ENCODE peak calls at places on chromosome 16, in six cellular contexts. One of them, this sample, is unnamed.

GRCh38 chr16:17277981-17278381 is 192.8 kb downstream of the XYLT1 start:
- DNase-seq in GM13977: peak
- DNase-seq in NCI-H524 treated with DMSO at 0.1 percent for 48 hours: no peak
- DNase-seq in HFF-Myc: no peak
- DNase-seq in activated CD8-positive, alpha-beta memory T cell treated with anti-CD3 and anti-CD28 coated beads, Interleukin-2, amount 10 ng/mL, durations not matched to agents 7 days and 5 days: no peak
- DNase-seq in HL-60: no peak
- DNase-seq in this sample: no peak

GRCh38 chr16:733382-734207 is 6.7 kb downstream of the HAGHL start:
- DNase-seq in GM13977: no peak
- DNase-seq in NCI-H524 treated with DMSO at 0.1 percent for 48 hours: no peak
- DNase-seq in HFF-Myc: no peak
- DNase-seq in activated CD8-positive, alpha-beta memory T cell treated with anti-CD3 and anti-CD28 coated beads, Interleukin-2, amount 10 ng/mL, durations not matched to agents 7 days and 5 days: peak
- DNase-seq in HL-60: no peak
- DNase-seq in this sample: no peak

GRCh38 chr16:88957887-88958577 is 19.0 kb downstream of the CBFA2T3 start:
- DNase-seq in GM13977: no peak
- DNase-seq in NCI-H524 treated with DMSO at 0.1 percent for 48 hours: no peak
- DNase-seq in HFF-Myc: no peak
- DNase-seq in activated CD8-positive, alpha-beta memory T cell treated with anti-CD3 and anti-CD28 coated beads, Interleukin-2, amount 10 ng/mL, durations not matched to agents 7 days and 5 days: peak
- DNase-seq in HL-60: peak
- DNase-seq in this sample: no peak

GRCh38 chr16:87971933-87972332 is 20.7 kb downstream of the BANP start:
- DNase-seq in GM13977: no peak
- DNase-seq in NCI-H524 treated with DMSO at 0.1 percent for 48 hours: no peak
- DNase-seq in HFF-Myc: no peak
- DNase-seq in activated CD8-positive, alpha-beta memory T cell treated with anti-CD3 and anti-CD28 coated beads, Interleukin-2, amount 10 ng/mL, durations not matched to agents 7 days and 5 days: no peak
- DNase-seq in HL-60: no peak
- DNase-seq in this sample: no peak

GRCh38 chr16:56911771-56912541 is 20.0 kb upstream of the HERPUD1 start:
- DNase-seq in GM13977: peak
- DNase-seq in NCI-H524 treated with DMSO at 0.1 percent for 48 hours: no peak
- DNase-seq in HFF-Myc: no peak
- DNase-seq in activated CD8-positive, alpha-beta memory T cell treated with anti-CD3 and anti-CD28 coated beads, Interleukin-2, amount 10 ng/mL, durations not matched to agents 7 days and 5 days: no peak
- DNase-seq in HL-60: peak
- DNase-seq in this sample: no peak

GRCh38 chr16:48091077-48091476 is 64.7 kb downstream of the ABCC12 start:
- DNase-seq in GM13977: no peak
- DNase-seq in NCI-H524 treated with DMSO at 0.1 percent for 48 hours: peak
- DNase-seq in HFF-Myc: no peak
- DNase-seq in activated CD8-positive, alpha-beta memory T cell treated with anti-CD3 and anti-CD28 coated beads, Interleukin-2, amount 10 ng/mL, durations not matched to agents 7 days and 5 days: no peak
- DNase-seq in HL-60: no peak
- DNase-seq in this sample: no peak

GRCh38 chr16:85245307-85246172 is 133.3 kb upstream of the CIBAR2 start:
- DNase-seq in GM13977: peak
- DNase-seq in NCI-H524 treated with DMSO at 0.1 percent for 48 hours: peak
- DNase-seq in HFF-Myc: peak
- DNase-seq in activated CD8-positive, alpha-beta memory T cell treated with anti-CD3 and anti-CD28 coated beads, Interleukin-2, amount 10 ng/mL, durations not matched to agents 7 days and 5 days: peak
- DNase-seq in HL-60: peak
- DNase-seq in this sample: peak

GRCh38 chr16:70496513-70496912 is 26.8 kb downstream of the COG4 start:
- DNase-seq in GM13977: no peak
- DNase-seq in NCI-H524 treated with DMSO at 0.1 percent for 48 hours: no peak
- DNase-seq in HFF-Myc: no peak
- DNase-seq in activated CD8-positive, alpha-beta memory T cell treated with anti-CD3 and anti-CD28 coated beads, Interleukin-2, amount 10 ng/mL, durations not matched to agents 7 days and 5 days: no peak
- DNase-seq in HL-60: no peak
- DNase-seq in this sample: no peak

GRCh38 chr16:22265351-22265750 is 31.9 kb upstream of the POLR3E start:
- DNase-seq in GM13977: no peak
- DNase-seq in NCI-H524 treated with DMSO at 0.1 percent for 48 hours: no peak
- DNase-seq in HFF-Myc: no peak
- DNase-seq in activated CD8-positive, alpha-beta memory T cell treated with anti-CD3 and anti-CD28 coated beads, Interleukin-2, amount 10 ng/mL, durations not matched to agents 7 days and 5 days: no peak
- DNase-seq in HL-60: no peak
- DNase-seq in this sample: no peak

GRCh38 chr16:27639588-27640276 is 89.8 kb downstream of the KATNIP start:
- DNase-seq in GM13977: peak
- DNase-seq in NCI-H524 treated with DMSO at 0.1 percent for 48 hours: peak
- DNase-seq in HFF-Myc: peak
- DNase-seq in activated CD8-positive, alpha-beta memory T cell treated with anti-CD3 and anti-CD28 coated beads, Interleukin-2, amount 10 ng/mL, durations not matched to agents 7 days and 5 days: peak
- DNase-seq in HL-60: peak
- DNase-seq in this sample: peak

GRCh38 chr16:56013962-56014552 is 138.9 kb upstream of the CES5A start:
- DNase-seq in GM13977: no peak
- DNase-seq in NCI-H524 treated with DMSO at 0.1 percent for 48 hours: peak
- DNase-seq in HFF-Myc: peak
- DNase-seq in activated CD8-positive, alpha-beta memory T cell treated with anti-CD3 and anti-CD28 coated beads, Interleukin-2, amount 10 ng/mL, durations not matched to agents 7 days and 5 days: peak
- DNase-seq in HL-60: peak
- DNase-seq in this sample: no peak

GRCh38 chr16:14041164-14041563 is 30.0 kb upstream of the MRTFB start:
- DNase-seq in GM13977: no peak
- DNase-seq in NCI-H524 treated with DMSO at 0.1 percent for 48 hours: no peak
- DNase-seq in HFF-Myc: no peak
- DNase-seq in activated CD8-positive, alpha-beta memory T cell treated with anti-CD3 and anti-CD28 coated beads, Interleukin-2, amount 10 ng/mL, durations not matched to agents 7 days and 5 days: no peak
- DNase-seq in HL-60: no peak
- DNase-seq in this sample: no peak

GRCh38 chr16:11946433-11946832 is 4.6 kb upstream of the NPIPB2 start:
- DNase-seq in GM13977: no peak
- DNase-seq in NCI-H524 treated with DMSO at 0.1 percent for 48 hours: no peak
- DNase-seq in HFF-Myc: no peak
- DNase-seq in activated CD8-positive, alpha-beta memory T cell treated with anti-CD3 and anti-CD28 coated beads, Interleukin-2, amount 10 ng/mL, durations not matched to agents 7 days and 5 days: no peak
- DNase-seq in HL-60: no peak
- DNase-seq in this sample: no peak